ENCODE peak calls at places on chromosomes 5 and 9, in four cellular contexts. Q, M, H and N are unnamed samples.

GRCh38 chr9:114304416-114305188 is 18.3 kb upstream of the ORM1 start:
- DNase-seq in Q (no peak), M (no peak), H (no peak), N (no peak)

GRCh38 chr5:77847814-77848290 is 71.7 kb upstream of the TBCA start:
- DNase-seq in Q (no peak), M (no peak), H (no peak), N (no peak)

GRCh38 chr5:107449369-107449768 is 221.4 kb downstream of the EFNA5 start:
- DNase-seq in M (no peak), H (no peak), Q (no peak), N (no peak)

GRCh38 chr9:116855881-116856662 is 169.0 kb downstream of the TRIM32 start:
- DNase-seq in M (peak; percentile 98), H (no peak), Q (no peak), N (no peak)

GRCh38 chr9:112248722-112249121 is 73.6 kb upstream of the SUSD1 start:
- DNase-seq in M (peak; percentile 66), Q (peak; percentile 6), H (no peak), N (no peak)

GRCh38 chr9:36029765-36030528 is 6.8 kb upstream of the RECK start:
- DNase-seq in M (peak; percentile 92), Q (no peak), H (no peak), N (peak; percentile 72)

GRCh38 chr5:94618029-94618492 is 343 bp downstream of the KIAA0825 start:
- DNase-seq in H (peak; percentile 68), M (peak; percentile 81), Q (peak; percentile 31), N (no peak)

GRCh38 chr5:155546075-155546474 is 532.5 kb downstream of the KIF4B start:
- DNase-seq in Q (no peak), M (no peak), H (no peak), N (no peak)

GRCh38 chr5:99694884-99695283 is 766.1 kb upstream of the CHD1 start:
- DNase-seq in M (no peak), H (no peak), Q (no peak), N (no peak)

GRCh38 chr9:19816769-19817168 is 27.9 kb upstream of the SLC24A2 start:
- DNase-seq in M (no peak), H (no peak), Q (no peak), N (no peak)

GRCh38 chr9:83570359-83570758 is 32.2 kb upstream of the FRMD3 start:
- DNase-seq in Q (no peak), H (no peak), M (peak; percentile 12), N (no peak)

GRCh38 chr9:89902450-89902849 is 297.6 kb downstream of the GADD45G start:
- DNase-seq in Q (no peak), M (no peak), H (no peak), N (no peak)

GRCh38 chr5:54725391-54726280 is 208.1 kb downstream of the SNX18 start:
- DNase-seq in Q (no peak), M (peak; percentile 35), H (no peak), N (no peak)

GRCh38 chr9:109052416-109052815 is 39.1 kb upstream of the CTNNAL1 start:
- DNase-seq in M (no peak), H (no peak), Q (no peak), N (no peak)

GRCh38 chr5:139644001-139644456 is 4.1 kb upstream of the CXXC5 start:
- DNase-seq in Q (no peak), H (peak; percentile 87), M (no peak), N (no peak)

GRCh38 chr5:178431777-178432155 is 158.4 kb downstream of the COL23A1 start:
- DNase-seq in M (no peak), H (no peak), Q (no peak), N (no peak)

GRCh38 chr5:178432421-178433272 is 157.5 kb downstream of the COL23A1 start:
- DNase-seq in H (no peak), Q (no peak), M (no peak), N (no peak)

GRCh38 chr5:178434851-178435250 is 155.3 kb downstream of the COL23A1 start:
- DNase-seq in Q (no peak), H (no peak), M (no peak), N (no peak)

GRCh38 chr5:178434016-178434761 is 156.0 kb downstream of the COL23A1 start:
- DNase-seq in H (no peak), Q (no peak), M (no peak), N (no peak)

DNA sequence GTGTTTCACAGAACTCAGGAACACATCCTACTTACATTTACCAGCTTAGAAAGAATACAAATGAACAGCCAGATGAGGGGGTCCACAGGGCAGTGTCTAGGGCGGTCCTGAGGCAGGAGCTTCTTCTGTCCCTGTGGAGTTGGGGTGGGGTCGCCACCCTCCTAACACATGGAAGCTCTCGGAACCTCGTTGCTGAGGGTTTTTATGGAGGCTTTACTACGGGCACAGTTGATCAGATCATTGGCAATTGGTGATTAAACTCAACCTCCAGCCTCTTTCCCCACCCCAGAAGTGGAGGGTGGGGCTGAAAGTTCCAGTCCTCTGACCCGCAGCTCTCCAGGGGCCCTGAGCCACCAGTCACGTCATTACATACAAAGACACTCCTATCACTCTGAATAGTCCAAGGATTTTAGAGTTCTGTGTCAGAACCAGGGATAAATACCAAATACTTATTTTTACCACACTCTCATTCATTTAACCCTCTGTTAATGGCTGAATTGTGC is 156.9 kb downstream of the COL23A1 start:
- DNase-seq in H (no peak), M (no peak), Q (no peak), N (no peak)
- H3K9me3 ChIP-seq in H (no peaks in the 10 kb centered on the region), M (peaks cover 29% of the 10 kb centered on the region), Q (peaks cover 10% of the 10 kb centered on the region), N (no peaks in the 10 kb centered on the region)

GRCh38 chr5:134975843-134976242 is 8.1 kb downstream of the CATSPER3 start:
- DNase-seq in M (peak; percentile 44), Q (no peak), H (no peak), N (no peak)
- H3K9me3 ChIP-seq in M (peaks cover 5% of the 10 kb centered on the region), Q (peaks cover 21% of the 10 kb centered on the region), H (no peaks in the 10 kb centered on the region), N (peaks cover 1% of the 10 kb centered on the region)

DNA sequence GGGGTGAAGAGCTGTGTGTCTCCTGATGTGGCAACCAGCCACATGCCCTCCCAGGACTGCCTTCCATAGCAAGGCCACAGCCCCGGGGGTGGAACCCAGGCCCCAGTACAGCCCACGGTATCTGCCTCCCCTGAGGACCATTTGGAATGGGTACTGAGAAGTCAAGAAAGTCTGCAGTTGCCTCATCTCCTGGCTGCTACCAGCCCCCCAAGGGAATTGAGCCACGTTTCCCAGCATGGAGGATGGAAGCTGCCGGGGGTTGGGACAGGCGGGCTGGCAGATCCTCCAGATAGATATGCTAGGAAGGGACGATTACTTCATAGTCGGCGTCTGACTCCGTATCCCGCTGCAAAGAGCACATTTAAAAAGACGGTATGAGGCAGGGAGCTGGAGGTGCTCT is 5.5 kb upstream of the DMRT2 start:
- DNase-seq in Q (no peak), H (no peak), M (no peak), N (no peak)
- H3K9me3 ChIP-seq in Q (no peaks in the 10 kb centered on the region), H (no peaks in the 10 kb centered on the region), M (no peaks in the 10 kb centered on the region), N (no peaks in the 10 kb centered on the region)

DNA sequence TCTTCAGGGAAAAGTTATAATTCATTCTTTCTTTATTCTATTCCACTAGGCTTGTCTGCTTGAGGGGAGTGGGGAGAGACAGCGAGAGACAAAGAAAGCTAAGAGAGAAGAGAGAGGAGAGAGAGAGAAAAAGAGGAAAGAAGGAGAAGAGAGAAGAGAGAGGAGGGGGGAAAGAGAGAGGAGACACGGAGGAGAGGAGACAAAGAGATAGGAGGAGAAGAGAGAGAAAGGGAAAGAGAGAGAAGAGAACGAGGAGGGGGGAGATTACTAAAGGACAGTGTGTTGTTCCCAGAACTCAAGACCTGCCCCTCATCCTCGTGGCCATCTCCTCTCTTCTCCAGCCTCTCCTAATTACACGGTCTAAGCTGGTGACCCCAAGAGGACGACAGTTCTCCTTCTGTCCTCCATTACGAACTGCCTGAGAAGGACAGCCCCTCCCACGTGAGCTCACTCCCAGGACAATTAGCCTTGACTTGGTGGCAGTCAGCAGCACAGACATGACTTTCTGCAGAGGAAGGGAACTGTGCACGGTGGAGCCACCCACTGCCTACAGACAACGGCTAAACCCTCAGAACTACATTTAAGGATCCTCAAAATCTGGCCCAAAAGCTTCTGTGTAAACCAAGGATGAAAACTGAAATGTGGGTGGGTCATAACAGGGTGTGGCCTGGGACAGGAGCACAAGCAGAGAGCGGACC is 99.1 kb downstream of the COL23A1 start:
- DNase-seq in M (no peak), Q (no peak), H (no peak), N (no peak)
- H3K9me3 ChIP-seq in M (peaks cover 21% of the 10 kb centered on the region), Q (peaks cover 18% of the 10 kb centered on the region), H (no peaks in the 10 kb centered on the region), N (no peaks in the 10 kb centered on the region)

DNA sequence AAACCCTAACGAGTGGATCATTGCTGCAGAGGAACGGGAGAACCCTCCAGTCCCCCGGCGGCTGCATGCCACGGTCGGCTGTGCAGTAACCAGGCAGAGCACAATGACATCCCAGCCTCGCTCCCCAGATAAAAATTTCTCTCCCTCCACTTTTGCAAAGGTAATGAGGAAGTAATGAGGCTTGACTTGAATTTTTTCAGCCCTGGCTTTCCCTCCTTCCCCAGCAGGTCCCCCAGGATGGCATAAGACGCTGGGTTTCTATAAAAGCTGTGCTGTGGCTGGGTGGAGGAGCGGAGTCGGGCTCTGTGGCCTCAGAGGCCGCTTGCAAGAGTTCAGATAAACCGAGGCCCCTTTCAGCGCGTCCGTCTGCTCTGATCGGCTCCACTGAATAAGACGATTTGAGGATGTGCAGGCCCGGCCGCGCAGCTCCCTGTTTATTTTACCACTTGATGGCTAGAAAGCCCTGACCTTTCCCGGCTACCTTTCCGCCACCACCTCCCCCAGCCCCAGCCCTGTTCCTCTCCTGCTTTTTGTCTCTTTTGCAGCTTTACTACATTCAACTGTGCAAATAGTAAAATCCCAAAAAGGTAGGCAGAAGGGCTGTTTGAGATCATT is 351.9 kb upstream of the IRX2 start:
- DNase-seq in H (no peak), Q (no peak), M (no peak), N (no peak)
- H3K9me3 ChIP-seq in H (no peaks in the 10 kb centered on the region), Q (no peaks in the 10 kb centered on the region), M (peaks cover 10% of the 10 kb centered on the region), N (no peaks in the 10 kb centered on the region)

GRCh38 chr9:110464321-110464720 is 115.2 kb downstream of the SVEP1 start:
- DNase-seq in M (no peak), Q (no peak), H (no peak), N (no peak)
- H3K9me3 ChIP-seq in M (no peaks in the 10 kb centered on the region), Q (no peaks in the 10 kb centered on the region), H (no peaks in the 10 kb centered on the region), N (no peaks in the 10 kb centered on the region)

GRCh38 chr5:179165421-179166170 is 105.4 kb downstream of the ZNF354C start:
- DNase-seq in H (peak; percentile 41), Q (no peak), M (no peak), N (no peak)
- H3K9me3 ChIP-seq in H (no peaks in the 10 kb centered on the region), Q (peaks cover 21% of the 10 kb centered on the region), M (peaks cover 73% of the 10 kb centered on the region), N (no peaks in the 10 kb centered on the region)

GRCh38 chr5:179311091-179311470 is 34.2 kb downstream of the ADAMTS2 start:
- DNase-seq in Q (no peak), M (no peak), H (peak; percentile 46), N (no peak)
- H3K9me3 ChIP-seq in Q (peaks cover 9% of the 10 kb centered on the region), M (peaks cover 38% of the 10 kb centered on the region), H (no peaks in the 10 kb centered on the region), N (no peaks in the 10 kb centered on the region)

GRCh38 chr5:140857987-140858240 is 2.2 kb downstream of the PCDHA10 start:
- DNase-seq in M (no peak), Q (no peak), H (no peak), N (no peak)
- H3K9me3 ChIP-seq in M (peaks cover 30% of the 10 kb centered on the region), Q (peaks cover 18% of the 10 kb centered on the region), H (peaks cover 4% of the 10 kb centered on the region), N (no peaks in the 10 kb centered on the region)